ENCODE peak calls at places on chromosomes 4 and X, in ten cellular contexts. S, X, B, O, J, R, F, L, Q and U are unnamed samples.

GRCh38 chr4:113446019-113446418 is 315.5 kb downstream of the CAMK2D start:
- DNase-seq in F (no peak), Q (no peak), L (no peak), R (no peak), B (no peak), O (peak), X (peak), J (peak), S (peak), U (no peak)

GRCh38 chrX:85993539-85994197 is 53.7 kb downstream of the CHM start:
- DNase-seq in X (peak), F (no peak), L (no peak), B (no peak), S (peak), Q (no peak), O (peak), J (peak), R (no peak), U (no peak)

GRCh38 chr4:80006935-80007744 is 65.9 kb downstream of the ANTXR2 start:
- DNase-seq in O (no peak), S (peak), F (no peak), X (peak), B (no peak), L (no peak), Q (no peak), J (peak), R (no peak), U (no peak)

GRCh38 chrX:109890910-109891502 is 111.9 kb upstream of the TMEM164 start:
- DNase-seq in B (peak), R (peak), O (peak), Q (peak), S (peak), X (peak), L (peak), F (peak), J (no peak), U (peak)

GRCh38 chr4:153335665-153336064 is 8.8 kb upstream of the MND1 start:
- DNase-seq in J (no peak), S (peak), F (no peak), O (peak), Q (no peak), R (no peak), B (no peak), L (no peak), X (peak), U (no peak)

GRCh38 chr4:43339435-43339834 is 446.9 kb downstream of the GRXCR1 start:
- DNase-seq in O (peak), B (no peak), X (peak), Q (no peak), J (no peak), R (no peak), S (peak), F (no peak), L (no peak), U (no peak)

GRCh38 chr4:128574706-128575105 is 234.8 kb upstream of the JADE1 start:
- DNase-seq in S (peak), J (no peak), Q (peak), O (peak), X (peak), F (peak), L (peak), B (peak), R (peak), U (peak)

GRCh38 chr4:42151568-42152506 is 618 bp downstream of the BEND4 start:
- DNase-seq in S (no peak), X (no peak), F (no peak), O (no peak), R (peak), L (peak), Q (peak), J (no peak), B (peak), U (peak)

GRCh38 chr4:53629296-53629695 is 38.0 kb upstream of the LNX1 start:
- DNase-seq in J (no peak), B (no peak), X (no peak), R (no peak), Q (peak), F (no peak), S (no peak), L (no peak), O (no peak), U (no peak)

GRCh38 chr4:4327652-4328121 is 37.6 kb downstream of the ZBTB49 start:
- DNase-seq in J (peak), B (peak), Q (no peak), S (no peak), X (peak), R (peak), O (no peak), L (no peak), F (peak), U (no peak)

GRCh38 chr4:38872620-38873019 is 5.0 kb downstream of the FAM114A1 start:
- DNase-seq in J (peak), S (peak), R (no peak), L (no peak), B (no peak), Q (no peak), F (no peak), X (peak), O (peak), U (no peak)

GRCh38 chrX:133749951-133750350 is 235.4 kb downstream of the GPC3 start:
- DNase-seq in Q (no peak), L (no peak), S (no peak), O (no peak), R (no peak), F (no peak), J (no peak), B (no peak), X (no peak), U (no peak)

GRCh38 chr4:138181288-138181687 is 60.9 kb downstream of the SLC7A11 start:
- DNase-seq in B (no peak), R (no peak), O (peak), L (no peak), J (no peak), F (no peak), Q (no peak), X (peak), S (no peak), U (no peak)

GRCh38 chr4:57081651-57082349 is 28.4 kb downstream of the IGFBP7 start:
- DNase-seq in F (no peak), J (no peak), B (no peak), S (no peak), O (no peak), R (no peak), Q (no peak), L (no peak), X (no peak), U (no peak)

GRCh38 chr4:22174640-22175039 is 226.1 kb upstream of the KCNIP4 start:
- DNase-seq in B (no peak), J (no peak), X (no peak), O (no peak), F (no peak), S (no peak), Q (no peak), R (no peak), L (no peak), U (no peak)

GRCh38 chr4:54333657-54334056 is 104.6 kb downstream of the PDGFRA start:
- DNase-seq in S (no peak), X (no peak), B (no peak), L (no peak), O (no peak), J (no peak), Q (no peak), R (no peak), F (no peak), U (no peak)

GRCh38 chrX:140050906-140051305 is 85.6 kb upstream of the CXorf66 start:
- DNase-seq in S (no peak), J (no peak), R (no peak), L (no peak), B (no peak), X (peak), F (no peak), Q (no peak), O (no peak), U (no peak)

GRCh38 chr4:167541286-167541685 is 307.0 kb upstream of the SPOCK3 start:
- DNase-seq in X (peak), B (no peak), Q (no peak), S (peak), L (no peak), F (no peak), O (no peak), R (no peak), J (no peak), U (no peak)

GRCh38 chr4:74547042-74547441 is 102.1 kb downstream of the AREG start:
- DNase-seq in R (no peak), X (peak), J (no peak), S (peak), F (no peak), L (no peak), O (no peak), B (no peak), Q (no peak), U (no peak)

GRCh38 chr4:54282837-54283236 is 53.7 kb downstream of the PDGFRA start:
- DNase-seq in R (no peak), B (no peak), F (no peak), J (no peak), L (no peak), S (no peak), X (no peak), Q (no peak), O (no peak), U (no peak)

GRCh38 chr4:182842104-182842600 is 75.0 kb downstream of the DCTD start:
- DNase-seq in L (no peak), Q (no peak), F (no peak), J (no peak), B (no peak), X (no peak), O (no peak), R (no peak), S (no peak), U (no peak)
- H3K4me3 ChIP-seq in L (no peak), Q (no peak), F (no peak), J (no peak), B (no peak), X (no peak), O (no peak), R (no peak), S (no peak), U (no peak)

GRCh38 chr4:100754741-100755140 is 236.9 kb upstream of the EMCN start:
- DNase-seq in X (no peak), L (no peak), F (no peak), S (no peak), J (no peak), Q (no peak), R (no peak), B (no peak), O (no peak), U (no peak)
- TF ChIP-seq CTCF in X (no peak), L (no peak), F (no peak), S (no peak), J (no peak), Q (no peak), R (no peak), B (no peak), O (no peak), U (no peak)

GRCh38 chr4:100826067-100826466 is 308.2 kb upstream of the EMCN start:
- DNase-seq in R (no peak), J (no peak), X (no peak), Q (no peak), O (no peak), F (no peak), B (no peak), S (no peak), L (no peak), U (peak)

GRCh38 chr4:100827756-100828155 is 309.9 kb upstream of the EMCN start:
- DNase-seq in L (no peak), F (no peak), S (no peak), Q (no peak), O (no peak), R (no peak), J (no peak), B (no peak), X (no peak), U (no peak)

GRCh38 chr4:100828364-100828763 is 310.5 kb upstream of the EMCN start:
- DNase-seq in X (no peak), S (no peak), R (no peak), B (no peak), O (no peak), L (no peak), F (no peak), Q (no peak), J (no peak), U (no peak)

GRCh38 chr4:100828986-100829685 is 311.3 kb upstream of the EMCN start:
- DNase-seq in B (no peak), Q (no peak), F (no peak), S (peak), R (no peak), L (no peak), O (peak), J (peak), X (peak), U (no peak)

DNA sequence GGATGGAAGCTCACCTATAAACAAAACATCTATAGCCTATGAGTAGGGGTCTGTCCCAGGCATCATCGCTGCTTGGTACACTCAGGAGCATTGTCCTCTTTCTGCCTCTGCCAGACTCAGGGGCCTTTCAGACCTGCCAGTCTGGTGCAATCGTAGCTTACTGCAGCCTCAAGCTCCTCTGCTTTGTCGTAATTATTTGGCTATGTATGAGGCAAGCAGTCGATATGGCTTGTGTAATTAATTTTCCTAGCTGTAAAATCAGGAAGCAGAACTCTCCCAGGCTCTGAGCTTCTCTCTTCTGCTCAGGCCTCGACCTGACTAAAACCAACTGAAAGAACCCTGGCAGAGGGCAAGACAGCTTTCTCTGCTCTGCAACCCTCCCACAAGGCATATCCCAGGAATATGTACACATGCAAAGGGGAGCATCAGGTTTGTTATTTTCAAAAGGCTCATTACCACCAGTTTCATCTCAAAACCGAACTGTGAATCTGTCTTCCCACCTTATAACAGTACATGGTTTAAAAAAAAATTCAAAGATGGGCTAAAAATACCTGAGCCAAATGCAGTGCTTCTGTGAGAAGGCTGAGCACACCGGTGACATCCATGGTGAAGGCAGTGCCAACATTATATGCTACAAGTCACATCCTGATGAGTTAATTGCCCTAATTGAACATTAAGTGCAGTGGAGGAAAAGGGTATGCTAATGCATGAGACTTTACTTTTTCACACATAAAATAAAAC is 309.2 kb upstream of the EMCN start:
- DNase-seq in F (no peak), Q (no peak), R (no peak), J (no peak), L (no peak), O (no peak), S (no peak), B (no peak), X (no peak), U (no peak)
- H3K4me3 ChIP-seq in F (no peak), Q (no peak), R (no peak), J (no peak), L (no peak), O (no peak), S (no peak), B (no peak), X (no peak), U (no peak)

GRCh38 chr4:84024405-84024804 is 474.7 kb downstream of the NKX6-1 start:
- DNase-seq in L (no peak), J (no peak), S (no peak), X (no peak), O (no peak), B (no peak), F (no peak), R (no peak), Q (no peak), U (no peak)

GRCh38 chr4:84031401-84031800 is 467.7 kb downstream of the NKX6-1 start:
- DNase-seq in R (no peak), F (no peak), S (no peak), Q (no peak), O (no peak), J (no peak), B (no peak), X (no peak), L (no peak), U (peak)

GRCh38 chr4:84032372-84032771 is 466.7 kb downstream of the NKX6-1 start:
- DNase-seq in R (no peak), L (no peak), F (no peak), S (no peak), Q (no peak), O (no peak), X (no peak), J (no peak), B (no peak), U (peak)

DNA sequence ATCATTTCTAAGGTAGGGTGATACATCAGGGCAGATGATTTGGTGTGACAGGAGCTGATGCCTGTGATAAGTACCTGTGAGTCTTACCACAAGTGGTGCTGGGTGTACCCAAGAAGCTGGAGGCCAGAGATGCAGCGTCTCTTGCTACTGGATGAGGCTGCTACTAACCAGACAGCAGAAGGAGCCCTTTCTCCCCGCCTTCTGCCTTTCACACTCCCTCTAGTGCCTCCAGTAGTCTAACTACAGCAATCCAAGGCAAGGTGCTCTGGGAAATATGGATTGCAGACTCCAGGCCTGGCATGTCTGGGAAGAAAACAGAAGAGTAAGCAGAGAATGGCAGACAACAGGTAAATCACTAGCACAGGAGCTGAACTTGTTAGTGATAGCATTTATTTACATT is 470.8 kb downstream of the NKX6-1 start:
- DNase-seq in F (no peak), R (no peak), X (no peak), S (no peak), L (no peak), J (peak), O (no peak), Q (no peak), B (no peak), U (no peak)
- TF ChIP-seq CTCF in F (no peak), R (no peak), X (no peak), S (no peak), L (no peak), J (no peak), O (no peak), Q (no peak), B (no peak), U (no peak)